ENCODE peak calls at places on chromosomes 7 and 10, in five cellular contexts. X is H9, U is neuronal stem cell, I is H1, S is mesenchymal stem cell. W is an unnamed sample.

GRCh38 chr10:96632974-96633373 is 46.2 kb upstream of the TM9SF3 start:
- DNase-seq in X (no peak), I (no peak), S (no peak), U (no peak), W (peak; percentile 80)

GRCh38 chr7:92874567-92874966 is 38.2 kb upstream of the CDK6 start:
- DNase-seq in S (peak; percentile 57), U (no peak), X (no peak), I (no peak), W (no peak)

GRCh38 chr7:101943889-101944605 is 126.6 kb downstream of the CUX1 start:
- DNase-seq in U (no peak), X (no peak), S (no peak), I (no peak), W (no peak)

GRCh38 chr10:86799188-86799845 is 42.9 kb downstream of the BMPR1A start:
- DNase-seq in X (no peak), I (no peak), U (no peak), S (no peak), W (no peak)

GRCh38 chr7:988426-988911 is 5.5 kb downstream of the CYP2W1 start:
- DNase-seq in X (no peak), S (no peak), I (no peak), U (no peak), W (no peak)

GRCh38 chr7:43362652-43363428 is 220.1 kb upstream of the STK17A start:
- DNase-seq in U (no peak), S (peak; percentile 45), I (no peak), X (no peak), W (peak; percentile 50)

GRCh38 chr10:30811665-30812017 is 182.1 kb upstream of the LYZL2 start:
- DNase-seq in S (no peak), U (no peak), I (no peak), X (no peak), W (no peak)

GRCh38 chr10:122553341-122553740 is 7.2 kb upstream of the DMBT1 start:
- DNase-seq in S (no peak), U (no peak), X (no peak), I (no peak), W (no peak)

GRCh38 chr10:109205929-109206585 is 717.3 kb downstream of the XPNPEP1 start:
- DNase-seq in S (peak; percentile 80), X (no peak), I (no peak), U (no peak), W (peak; percentile 88)

GRCh38 chr10:106904209-106904608 is 260.3 kb downstream of the SORCS1 start:
- DNase-seq in U (no peak), S (no peak), I (no peak), X (no peak), W (no peak)

GRCh38 chr7:49852619-49853462 is 79.4 kb downstream of the VWC2 start:
- DNase-seq in U (peak; percentile 75), S (peak; percentile 9), X (peak; percentile 70), I (peak; percentile 75), W (peak; percentile 76)

GRCh38 chr7:157676456-157677255 is 339.9 kb downstream of the DNAJB6 start:
- DNase-seq in X (peak; percentile 25), U (no peak), I (peak; percentile 43), S (no peak), W (no peak)

GRCh38 chr7:27737591-27737990 is 2.4 kb upstream of the TAX1BP1 start:
- DNase-seq in U (no peak), S (no peak), X (no peak), I (no peak), W (peak; percentile 14)

GRCh38 chr7:67484244-67484751 is 487.7 kb downstream of the TYW1 start:
- DNase-seq in X (peak; percentile 83), U (peak; percentile 75), I (peak; percentile 71), S (peak; percentile 39), W (peak; percentile 18)

GRCh38 chr10:1551636-1552338 is 185.5 kb downstream of the ADARB2 start:
- DNase-seq in U (no peak), S (no peak), I (no peak), X (no peak), W (no peak)

GRCh38 chr7:46015107-46015868 is 94.2 kb upstream of the IGFBP3 start:
- DNase-seq in I (peak; percentile 79), S (peak; percentile 95), U (peak; percentile 82), X (peak; percentile 88), W (peak; percentile 52)

GRCh38 chr7:28378574-28379149 is 33.7 kb upstream of the CREB5 start:
- DNase-seq in U (no peak), I (no peak), X (no peak), S (no peak), W (no peak)

GRCh38 chr7:151460474-151460855 is 20.5 kb upstream of the CRYGN start:
- DNase-seq in I (peak; percentile 45), X (no peak), U (no peak), S (no peak), W (no peak)

GRCh38 chr7:144454-144826 is 47.9 kb upstream of the FAM20C start:
- DNase-seq in S (no peak), I (no peak), X (no peak), U (no peak), W (no peak)

GRCh38 chr7:41538810-41539724 is 163.8 kb downstream of the INHBA start:
- DNase-seq in S (no peak), I (no peak), X (peak; percentile 28), U (no peak), W (no peak)

GRCh38 chr7:25347360-25347759 is 119.1 kb upstream of the NPVF start:
- DNase-seq in X (no peak), S (peak; percentile 21), U (no peak), I (no peak), W (no peak)

GRCh38 chr7:37921340-37921805 is 933 bp downstream of the EPDR1 start:
- DNase-seq in S (peak; percentile 12), U (peak; percentile 18), I (no peak), X (peak; percentile 68), W (no peak)

GRCh38 chr10:75654171-75654772 is 222.8 kb downstream of the LRMDA start:
- DNase-seq in U (no peak), I (no peak), X (no peak), S (no peak), W (no peak)

GRCh38 chr10:10642741-10643280 is 374.9 kb upstream of the CELF2 start:
- DNase-seq in I (no peak), U (no peak), X (peak; percentile 32), S (peak; percentile 52), W (no peak)

GRCh38 chr10:59465089-59465488 is 102.7 kb upstream of the FAM13C start:
- DNase-seq in X (no peak), S (peak; percentile 27), U (no peak), I (no peak), W (no peak)

GRCh38 chr10:110225756-110226554 is 18.6 kb downstream of the MXI1 start:
- DNase-seq in U (peak; percentile 90), I (peak; percentile 95), X (peak; percentile 93), S (peak; percentile 93), W (peak; percentile 89)

GRCh38 chr10:110229155-110229554 is 21.8 kb downstream of the MXI1 start:
- DNase-seq in X (no peak), S (no peak), U (no peak), I (no peak), W (no peak)

GRCh38 chr10:110226555-110226925 is 19.1 kb downstream of the MXI1 start:
- DNase-seq in S (peak; percentile 94), U (peak; percentile 87), X (peak; percentile 86), I (peak; percentile 88), W (peak; percentile 67)

GRCh38 chr10:110226926-110227641 is 19.7 kb downstream of the MXI1 start:
- DNase-seq in S (peak; percentile 39), U (no peak), I (peak; percentile 61), X (peak; percentile 70), W (peak; percentile 27)

DNA sequence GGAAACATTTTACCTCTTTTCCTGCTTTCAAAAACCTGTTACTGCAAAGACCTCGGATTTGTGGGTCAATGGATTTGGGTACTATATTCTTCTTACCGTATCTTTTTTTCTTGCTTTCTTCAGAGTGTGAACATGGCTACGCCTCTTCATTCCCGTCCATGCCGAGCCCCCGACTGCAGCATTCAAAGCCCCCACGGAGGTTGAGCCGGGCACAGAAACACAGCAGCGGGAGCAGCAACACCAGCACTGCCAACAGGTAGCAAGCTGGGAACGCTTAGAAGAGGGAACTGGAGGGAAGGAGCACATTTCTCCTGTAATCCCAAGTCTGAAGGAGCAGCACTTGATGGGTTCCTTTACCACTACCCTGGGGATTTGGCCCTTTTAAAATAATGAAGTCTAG is 20.7 kb downstream of the MXI1 start:
- DNase-seq in S (no peak), U (no peak), X (no peak), I (no peak), W (no peak)
- H3K23ac ChIP-seq in S (no peak overlapping the region), U (no peak overlapping the region), X (no peak overlapping the region), I (no peak overlapping the region), W (no peak overlapping the region)

DNA sequence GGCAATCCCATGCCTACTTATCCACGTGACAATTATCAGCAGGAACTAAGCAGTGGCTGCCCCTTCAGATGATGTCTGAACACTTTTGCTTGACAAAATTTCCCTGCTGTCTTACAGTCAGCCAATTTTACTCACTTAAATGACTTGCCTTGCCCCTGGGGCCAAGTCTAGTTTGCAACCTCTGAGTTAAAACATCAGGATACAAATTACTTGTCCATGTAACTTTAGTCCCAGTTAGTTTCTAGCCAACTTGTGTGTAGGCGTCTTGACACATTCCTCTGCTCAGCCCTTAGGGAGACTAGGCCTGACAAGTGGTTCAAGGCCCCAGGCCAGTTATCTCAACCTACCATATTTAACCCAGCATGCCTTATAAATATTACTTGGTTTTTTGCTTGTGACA is 11.6 kb upstream of the TYSND1 start:
- DNase-seq in X (no peak), I (no peak), S (no peak), U (no peak), W (peak; percentile 34)
- H2BK12ac ChIP-seq in X (no peak overlapping the region), I (no peak overlapping the region), S (no peak overlapping the region), U (no peak overlapping the region), W (no peak overlapping the region)

DNA sequence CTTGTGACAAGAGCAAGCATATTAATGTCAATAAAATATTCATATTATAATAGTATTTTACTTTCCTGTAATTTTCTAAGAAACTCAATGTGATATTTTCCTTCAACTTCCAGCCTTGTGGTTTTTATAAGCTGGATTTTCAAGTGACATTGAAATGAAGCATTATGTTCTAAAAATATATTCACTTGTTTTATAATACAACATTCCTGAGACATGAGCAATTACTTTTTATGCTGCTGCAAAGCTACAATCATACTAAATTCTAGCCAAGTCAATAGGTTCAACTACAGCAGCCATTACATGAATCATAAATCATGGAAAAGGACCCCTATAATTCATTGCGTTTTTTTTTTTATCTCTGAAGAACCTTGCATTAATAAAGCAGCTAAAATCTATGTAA is 132.8 kb downstream of the GNAT3 start:
- DNase-seq in U (no peak), I (no peak), X (no peak), S (peak; percentile 41), W (no peak)
- H3K23ac ChIP-seq in U (no peak overlapping the region), I (no peak overlapping the region), X (no peak overlapping the region), S (no peak overlapping the region), W (no peak overlapping the region)

DNA sequence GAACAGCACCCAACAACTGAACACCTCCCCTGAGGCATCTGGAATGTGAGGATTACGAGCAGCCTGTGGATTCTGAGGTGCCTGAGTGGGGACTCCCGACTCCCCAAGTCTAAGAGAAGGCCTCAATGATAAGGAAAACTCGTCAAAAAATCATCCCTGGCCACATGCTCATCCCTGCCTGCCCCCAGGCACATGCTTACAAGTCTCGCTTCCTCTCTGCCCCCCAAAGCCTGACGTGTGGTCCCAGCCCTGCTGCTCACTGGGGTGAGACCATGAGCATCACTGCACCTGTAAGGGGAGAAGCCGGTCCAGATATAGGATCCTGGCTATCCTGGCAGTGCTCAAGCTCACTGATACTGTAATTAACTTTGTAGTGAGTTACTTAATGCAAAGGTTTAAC is 168.2 kb downstream of the DIP2C start:
- DNase-seq in X (no peak), S (no peak), I (no peak), U (no peak), W (no peak)
- H2BK12ac ChIP-seq in X (no peak overlapping the region), S (no peak overlapping the region), I (no peak overlapping the region), U (peak overlapping the region; percentile 30), W (no peak overlapping the region)